ENCODE peak calls at places on chromosomes 13 and 19, in seven cellular contexts. H is uterus, Y is adrenal gland, S is tibial nerve, J is suprapubic skin, M is A549, X is heart left ventricle. U is an unnamed sample.

GRCh38 chr19:33797821-33798633 is 1.4 kb downstream of the KCTD15 start:
- DNase-seq in H (peak; percentile 74), Y (peak; percentile 35), S (no peak), J (no peak), M (peak; percentile 64), X (peak; percentile 80), U (no peak)

GRCh38 chr19:5823579-5824281 is 15.8 kb downstream of the FUT6 start:
- DNase-seq in H (no peak), Y (no peak), S (no peak), J (no peak), M (peak; percentile 66), X (no peak), U (no peak)

GRCh38 chr19:17966497-17967257 is at the start of gene KCNN1:
- DNase-seq in H (no peak), Y (no peak), S (no peak), J (no peak), M (no peak), X (no peak), U (no peak)

GRCh38 chr19:31266196-31266595 is 83.0 kb downstream of the TSHZ3 start:
- DNase-seq in H (no peak), Y (no peak), S (no peak), J (peak; percentile 13), M (no peak), X (no peak), U (no peak)

GRCh38 chr13:39148513-39148961 is 110.3 kb downstream of the NHLRC3 start:
- DNase-seq in H (no peak), Y (no peak), S (no peak), J (peak; percentile 60), M (no peak), X (no peak), U (no peak)

GRCh38 chr19:8702350-8702749 is 3.8 kb upstream of the ACTL9 start:
- DNase-seq in H (no peak), Y (no peak), S (no peak), J (no peak), M (no peak), X (no peak), U (no peak)

GRCh38 chr19:47541507-47541906 is 26.6 kb upstream of the NAPA start:
- DNase-seq in H (no peak), Y (no peak), S (no peak), J (no peak), M (no peak), X (no peak), U (no peak)

GRCh38 chr13:97386832-97387486 is 47.0 kb upstream of the RAP2A start:
- DNase-seq in H (no peak), Y (no peak), S (no peak), J (no peak), M (no peak), X (peak; percentile 32), U (no peak)

GRCh38 chr19:33054623-33055022 is 10.1 kb downstream of the RHPN2 start:
- DNase-seq in H (no peak), Y (no peak), S (no peak), J (peak; percentile 84), M (peak; percentile 85), X (no peak), U (peak; percentile 92)

GRCh38 chr19:55486971-55487883 is 1.0 kb upstream of the SSC5D start:
- DNase-seq in H (peak; percentile 93), Y (peak; percentile 91), S (peak; percentile 57), J (peak; percentile 81), M (peak; percentile 77), X (peak; percentile 84), U (no peak)

GRCh38 chr13:32838985-32839384 is 177.2 kb upstream of the KL start:
- DNase-seq in H (no peak), Y (no peak), S (no peak), J (no peak), M (peak; percentile 8), X (no peak), U (no peak)

GRCh38 chr19:12769689-12770088 is 5.7 kb downstream of the HOOK2 start:
- DNase-seq in H (no peak), Y (no peak), S (no peak), J (no peak), M (no peak), X (no peak), U (no peak)

GRCh38 chr19:30221176-30221575 is 151.0 kb upstream of the ZNF536 start:
- DNase-seq in H (no peak), Y (no peak), S (no peak), J (no peak), M (no peak), X (no peak), U (peak; percentile 64)

GRCh38 chr13:45879666-45880065 is 28.1 kb upstream of the SIAH3 start:
- DNase-seq in H (peak; percentile 43), Y (no peak), S (no peak), J (no peak), M (peak; percentile 25), X (peak; percentile 73), U (no peak)

GRCh38 chr13:31930490-31930889 is 101.1 kb upstream of the FRY start:
- DNase-seq in H (no peak), Y (no peak), S (no peak), J (no peak), M (no peak), X (no peak), U (no peak)

GRCh38 chr19:29810504-29810871 is 1.3 kb upstream of the CCNE1 start:
- DNase-seq in H (no peak), Y (peak; percentile 37), S (no peak), J (no peak), M (peak; percentile 47), X (peak; percentile 36), U (no peak)

GRCh38 chr19:1259206-1259872 is 9.8 kb upstream of the CIRBP start:
- DNase-seq in H (peak; percentile 67), Y (peak; percentile 75), S (peak; percentile 43), J (peak; percentile 89), M (peak; percentile 91), X (peak; percentile 93), U (no peak)

GRCh38 chr13:50711449-50711848 is 132.0 kb downstream of the DLEU7 start:
- DNase-seq in H (no peak), Y (no peak), S (no peak), J (no peak), M (no peak), X (no peak), U (no peak)

GRCh38 chr19:37227996-37228395 is 10.0 kb downstream of the ZNF383 start:
- DNase-seq in H (no peak), Y (no peak), S (no peak), J (no peak), M (peak; percentile 57), X (no peak), U (no peak)

GRCh38 chr13:31950121-31950810 is 81.3 kb upstream of the FRY start:
- DNase-seq in H (no peak), Y (no peak), S (no peak), J (no peak), M (no peak), X (no peak), U (no peak)

GRCh38 chr13:106153876-106154275 is 381.6 kb downstream of the EFNB2 start:
- DNase-seq in H (no peak), Y (no peak), S (no peak), J (no peak), M (no peak), X (no peak), U (no peak)

GRCh38 chr13:41199526-41199925 is 5.2 kb upstream of the KBTBD7 start:
- DNase-seq in H (no peak), Y (no peak), S (no peak), J (no peak), M (no peak), X (no peak), U (no peak)

DNA sequence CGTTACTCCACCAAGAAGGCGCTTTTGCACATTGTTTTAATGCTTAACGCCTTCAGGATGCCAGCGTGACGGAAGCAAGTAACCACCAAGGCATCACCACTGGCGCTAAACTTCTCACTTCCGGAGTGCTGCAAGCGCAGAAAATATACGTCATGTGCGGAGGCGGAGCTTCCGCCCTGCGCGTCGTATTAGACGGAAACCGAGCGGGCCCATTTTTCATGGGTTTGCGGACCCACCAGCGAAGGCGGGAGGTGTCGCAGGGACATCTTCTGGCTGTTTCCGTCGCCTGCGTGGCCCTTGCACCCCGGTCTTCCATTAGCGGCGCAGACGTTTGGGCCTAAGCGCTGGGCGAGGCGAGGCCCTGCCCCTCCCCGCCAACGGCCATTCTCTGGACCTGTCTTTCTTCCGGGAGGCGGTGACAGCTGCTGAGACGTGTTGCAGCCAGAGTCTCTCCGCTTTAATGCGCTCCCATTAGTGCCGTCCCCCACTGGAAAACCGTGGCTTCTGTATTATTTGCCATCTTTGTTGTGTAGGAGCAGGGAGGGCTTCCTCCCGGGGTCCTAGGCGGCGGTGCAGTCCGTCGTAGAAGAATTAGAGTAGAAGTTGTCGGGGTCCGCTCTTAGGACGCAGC is at the start of gene ERCC5:
- DNase-seq in H (peak; percentile 93), Y (peak; percentile 95), S (peak; percentile 86), J (peak; percentile 96), M (peak; percentile 95), X (peak; percentile 96), U (peak; percentile 98)
- TF ChIP-seq POLR2A in H (peak; percentile 50), Y (peak; percentile 89), S (peak; percentile 66), J (peak; percentile 71), M (peak; percentile 24), X (peak; percentile 78), U (peak; percentile 13)

GRCh38 chr19:35740423-35741215 is 1.6 kb downstream of the IGFLR1 start:
- DNase-seq in H (peak; percentile 98), Y (peak; percentile 97), S (peak; percentile 97), J (peak; percentile 99), M (peak; percentile 97), X (peak; percentile 99), U (peak; percentile 97)
- H3K4me3 ChIP-seq in H (peak overlapping the region; percentile 62), Y (peak overlapping the region; percentile 11), S (peak overlapping the region; percentile 42), J (peak overlapping the region; percentile 69), M (peak overlapping the region; percentile 47), X (peak overlapping the region; percentile 20), U (peak overlapping the region; percentile 35)

GRCh38 chr19:16603090-16603489 is 24.9 kb downstream of the MED26 start:
- DNase-seq in H (no peak), Y (no peak), S (no peak), J (no peak), M (no peak), X (no peak), U (no peak)

GRCh38 chr19:16604615-16605014 is 23.4 kb downstream of the MED26 start:
- DNase-seq in H (no peak), Y (no peak), S (no peak), J (no peak), M (no peak), X (no peak), U (no peak)

GRCh38 chr19:16607819-16608218 is 20.2 kb downstream of the MED26 start:
- DNase-seq in H (no peak), Y (no peak), S (no peak), J (no peak), M (no peak), X (no peak), U (no peak)

GRCh38 chr19:16605115-16605514 is 22.9 kb downstream of the MED26 start:
- DNase-seq in H (no peak), Y (no peak), S (no peak), J (no peak), M (no peak), X (no peak), U (no peak)

DNA sequence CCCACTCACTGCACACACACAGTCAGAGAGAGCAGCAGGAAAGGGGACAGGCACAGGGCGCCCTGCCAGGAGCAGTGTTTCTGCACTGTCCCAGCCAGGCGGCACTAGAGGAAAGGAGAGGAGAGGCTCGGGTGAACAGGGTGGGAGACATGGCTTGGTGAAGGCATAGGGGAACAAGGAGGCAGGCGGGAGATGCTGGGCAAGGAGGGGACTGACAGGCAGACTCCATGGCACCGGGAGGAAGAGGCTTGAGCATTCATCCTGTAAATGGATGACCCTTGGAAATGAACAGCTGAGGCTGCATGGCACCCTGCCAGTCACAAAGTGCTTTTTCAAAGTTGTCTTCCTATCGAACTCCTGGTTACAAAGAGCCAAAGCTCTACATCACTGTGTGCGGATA is 22.5 kb downstream of the MED26 start:
- DNase-seq in H (no peak), Y (no peak), S (no peak), J (no peak), M (no peak), X (peak; percentile 58), U (no peak)
- TF ChIP-seq CTCF in H (no peak), Y (no peak), S (no peak), J (no peak), M (no peak), X (peak; percentile 32), U (no peak)

GRCh38 chr13:30673669-30674521 is 56.2 kb downstream of the USPL1 start:
- DNase-seq in H (peak; percentile 86), Y (peak; percentile 88), S (peak; percentile 87), J (peak; percentile 93), M (peak; percentile 88), X (peak; percentile 91), U (peak; percentile 79)
- TF ChIP-seq POLR2A in H (no peak), Y (peak; percentile 39), S (peak; percentile 6), J (no peak), M (peak; percentile 37), X (peak; percentile 26), U (no peak)

U was measured in lower leg skin.